ENCODE peak calls at places on chromosome 1, in four cellular contexts. P, H, F and V are unnamed samples.

GRCh38 chr1:30321216-30321910 is 402.0 kb downstream of the MATN1 start:
- DNase-seq in P (no peak), H (peak; percentile 45), F (no peak), V (no peak)

GRCh38 chr1:10741696-10742095 is 54.8 kb downstream of the CASZ1 start:
- DNase-seq in P (no peak), H (no peak), F (no peak), V (no peak)

GRCh38 chr1:87799451-87799850 is 470.8 kb downstream of the LMO4 start:
- DNase-seq in P (no peak), H (no peak), F (no peak), V (no peak)

GRCh38 chr1:227532019-227532619 is 31.2 kb upstream of the ZNF678 start:
- DNase-seq in P (no peak), H (no peak), F (no peak), V (no peak)

GRCh38 chr1:113630340-113631327 is 128.7 kb downstream of the PHTF1 start:
- DNase-seq in P (peak; percentile 35), H (no peak), F (no peak), V (no peak)

GRCh38 chr1:161192476-161193465 is 6.1 kb downstream of the ADAMTS4 start:
- DNase-seq in P (peak; percentile 74), H (peak; percentile 71), F (peak; percentile 85), V (peak; percentile 84)

GRCh38 chr1:90728656-90729257 is 11.7 kb upstream of the BARHL2 start:
- DNase-seq in P (peak; percentile 33), H (no peak), F (no peak), V (no peak)

GRCh38 chr1:149849246-149849946 is 50.0 kb upstream of the BOLA1 start:
- DNase-seq in P (no peak), H (no peak), F (peak; percentile 19), V (no peak)

GRCh38 chr1:171758011-171758410 is 16.1 kb upstream of the VAMP4 start:
- DNase-seq in P (no peak), H (no peak), F (no peak), V (no peak)